ENCODE peak calls at places on chromosomes 6 and 20, in four cellular contexts. M, G, P and H are unnamed samples.

GRCh38 chr6:55379486-55379885 is 52.2 kb downstream of the GFRAL start:
- DNase-seq in M (no peak), G (no peak), P (no peak), H (no peak)

GRCh38 chr20:61590236-61590635 is 338.2 kb downstream of the CDH4 start:
- DNase-seq in M (no peak), G (no peak), P (no peak), H (no peak)

GRCh38 chr6:167655174-167655821 is 171.4 kb upstream of the AFDN start:
- DNase-seq in M (no peak), G (no peak), P (no peak), H (no peak)

GRCh38 chr6:27867941-27868705 is 44.1 kb downstream of the OR2B2 start:
- DNase-seq in M (peak; percentile 42), G (no peak), P (no peak), H (no peak)

GRCh38 chr6:81624443-81624842 is 128.0 kb downstream of the TENT5A start:
- DNase-seq in M (no peak), G (peak; percentile 28), P (peak; percentile 6), H (no peak)

GRCh38 chr20:11529046-11529445 is 388.6 kb upstream of the BTBD3 start:
- DNase-seq in M (no peak), G (no peak), P (no peak), H (no peak)

GRCh38 chr6:6758915-6759654 is 170.6 kb downstream of the LY86 start:
- DNase-seq in M (peak; percentile 64), G (peak; percentile 58), P (peak; percentile 48), H (peak; percentile 82)

GRCh38 chr20:56166781-56167465 is 81.6 kb upstream of the MC3R start:
- DNase-seq in M (no peak), G (no peak), P (no peak), H (no peak)

GRCh38 chr20:50561379-50562078 is 51.3 kb downstream of the PTPN1 start:
- DNase-seq in M (peak; percentile 85), G (peak; percentile 95), P (peak; percentile 92), H (no peak)

GRCh38 chr6:53240763-53241162 is 92.1 kb upstream of the GCM1 start:
- DNase-seq in M (no peak), G (no peak), P (no peak), H (no peak)

GRCh38 chr20:53040678-53041674 is 68.8 kb downstream of the TSHZ2 start:
- DNase-seq in M (peak; percentile 6), G (no peak), P (no peak), H (no peak)

GRCh38 chr6:70124882-70125535 is 177.9 kb downstream of the COL9A1 start:
- DNase-seq in M (peak; percentile 89), G (no peak), P (peak; percentile 65), H (no peak)

GRCh38 chr6:157314705-157315321 is 8.5 kb downstream of the TMEM242 start:
- DNase-seq in M (peak; percentile 66), G (peak; percentile 79), P (peak; percentile 57), H (no peak)